ENCODE peak calls at places on chromosomes 11 and 22, in nine cellular contexts. X is AG10803, Y is IMR-90, J is choroid plexus epithelial cell, A is heart left ventricle, D is AG04450, C is adrenal gland, O is RWPE2, R is GM23338. F is an unnamed sample.

GRCh38 chr11:36510567-36511020 is 522 bp upstream of the TRAF6 start:
- DNase-seq in X (peak), Y (peak), J (peak), A (peak), D (no peak), C (no peak), O (no peak), R (peak), F (no peak)

GRCh38 chr22:37345863-37346514 is 63.7 kb downstream of the CYTH4 start:
- DNase-seq in X (peak), Y (peak), J (peak), A (peak), D (peak), C (no peak), O (no peak), R (no peak), F (no peak)

GRCh38 chr11:77346906-77347603 is 45.6 kb upstream of the GDPD4 start:
- DNase-seq in X (peak), Y (peak), J (peak), A (no peak), D (peak), C (no peak), O (no peak), R (no peak), F (no peak)

GRCh38 chr11:1827095-1827797 is 7.5 kb upstream of the SYT8 start:
- DNase-seq in X (peak), Y (peak), J (peak), A (peak), D (no peak), C (peak), O (peak), R (no peak), F (no peak)

GRCh38 chr22:19406846-19407245 is 24.7 kb downstream of the HIRA start:
- DNase-seq in X (no peak), Y (no peak), J (no peak), A (no peak), D (no peak), C (no peak), O (no peak), R (no peak), F (no peak)

GRCh38 chr11:114233755-114234154 is 62.4 kb upstream of the NNMT start:
- DNase-seq in X (no peak), Y (peak), J (peak), A (no peak), D (no peak), C (no peak), O (no peak), R (no peak), F (no peak)

GRCh38 chr11:48075637-48076036 is 95.3 kb downstream of the PTPRJ start:
- DNase-seq in X (no peak), Y (no peak), J (no peak), A (no peak), D (no peak), C (no peak), O (no peak), R (no peak), F (no peak)

GRCh38 chr11:97865424-97866012 is 1155.2 kb upstream of the CNTN5 start:
- DNase-seq in X (no peak), Y (no peak), J (no peak), A (no peak), D (no peak), C (no peak), O (no peak), R (no peak), F (no peak)

GRCh38 chr11:8809605-8810272 is 101.2 kb upstream of the AKIP1 start:
- DNase-seq in X (peak), Y (no peak), J (no peak), A (no peak), D (no peak), C (no peak), O (no peak), R (no peak), F (no peak)

GRCh38 chr11:15197696-15198095 is 83.0 kb downstream of the INSC start:
- DNase-seq in X (peak), Y (peak), J (no peak), A (no peak), D (no peak), C (no peak), O (no peak), R (no peak), F (no peak)

GRCh38 chr11:80598905-80599304 is 1158.1 kb upstream of the TENM4 start:
- DNase-seq in X (no peak), Y (no peak), J (no peak), A (no peak), D (no peak), C (no peak), O (no peak), R (no peak), F (no peak)

GRCh38 chr22:50704510-50705218 is 32.0 kb downstream of the SHANK3 start:
- DNase-seq in X (no peak), Y (no peak), J (no peak), A (no peak), D (no peak), C (no peak), O (peak), R (no peak), F (no peak)

GRCh38 chr11:5226732-5227327 is at the start of gene HBB:
- DNase-seq in X (no peak), Y (no peak), J (no peak), A (no peak), D (no peak), C (no peak), O (no peak), R (no peak), F (no peak)

GRCh38 chr11:34358258-34358665 is 452 bp upstream of the ABTB2 start:
- DNase-seq in X (peak), Y (peak), J (peak), A (peak), D (no peak), C (peak), O (peak), R (peak), F (no peak)

GRCh38 chr22:48138855-48139254 is 1376.4 kb downstream of the TBC1D22A start:
- DNase-seq in X (no peak), Y (no peak), J (no peak), A (no peak), D (no peak), C (no peak), O (no peak), R (no peak), F (peak)

GRCh38 chr11:113664981-113665710 is 41.0 kb downstream of the TMPRSS5 start:
- DNase-seq in X (no peak), Y (no peak), J (no peak), A (no peak), D (no peak), C (no peak), O (no peak), R (no peak), F (no peak)

GRCh38 chr11:41189711-41190477 is 269.6 kb downstream of the LRRC4C start:
- DNase-seq in X (no peak), Y (no peak), J (no peak), A (no peak), D (no peak), C (no peak), O (no peak), R (no peak), F (no peak)

GRCh38 chr22:33829549-33830280 is 90.6 kb downstream of the LARGE1 start:
- DNase-seq in X (no peak), Y (no peak), J (no peak), A (no peak), D (no peak), C (no peak), O (no peak), R (peak), F (no peak)

GRCh38 chr11:9941991-9942390 is 278.1 kb downstream of the SWAP70 start:
- DNase-seq in X (no peak), Y (no peak), J (no peak), A (no peak), D (no peak), C (no peak), O (no peak), R (no peak), F (no peak)

GRCh38 chr11:121613724-121614123 is 161.0 kb upstream of the SORL1-AS1 start:
- DNase-seq in X (peak), Y (peak), J (no peak), A (no peak), D (peak), C (no peak), O (no peak), R (no peak), F (no peak)

GRCh38 chr11:44559207-44559943 is 6.1 kb upstream of the CD82 start:
- DNase-seq in X (no peak), Y (no peak), J (no peak), A (no peak), D (no peak), C (no peak), O (peak), R (peak), F (peak)

GRCh38 chr22:27752771-27753170 is 48.8 kb downstream of the MN1 start:
- DNase-seq in X (peak), Y (no peak), J (no peak), A (peak), D (no peak), C (no peak), O (peak), R (no peak), F (no peak)

GRCh38 chr11:1049911-1050580 is 13.5 kb upstream of the MUC6 start:
- DNase-seq in X (no peak), Y (no peak), J (no peak), A (no peak), D (no peak), C (no peak), O (peak), R (no peak), F (no peak)

GRCh38 chr22:37196539-37197450 is 8.7 kb upstream of the C1QTNF6 start:
- DNase-seq in X (peak), Y (peak), J (peak), A (peak), D (peak), C (peak), O (peak), R (no peak), F (no peak)

GRCh38 chr11:75472081-75472732 is 39.2 kb upstream of the KLHL35 start:
- DNase-seq in X (no peak), Y (no peak), J (no peak), A (no peak), D (no peak), C (no peak), O (no peak), R (no peak), F (no peak)

GRCh38 chr11:122215244-122215992 is 99.4 kb upstream of the BLID start:
- DNase-seq in X (peak), Y (peak), J (peak), A (peak), D (peak), C (peak), O (no peak), R (peak), F (peak)

GRCh38 chr22:39936523-39937145 is 23.6 kb upstream of the TMA7B start:
- DNase-seq in X (no peak), Y (no peak), J (no peak), A (no peak), D (no peak), C (no peak), O (no peak), R (no peak), F (no peak)
- H3K4me3 ChIP-seq in X (no peak), Y (no peak), J (no peak), A (no peak), D (no peak), C (no peak), O (no peak), R (no peak), F (no peak)

DNA sequence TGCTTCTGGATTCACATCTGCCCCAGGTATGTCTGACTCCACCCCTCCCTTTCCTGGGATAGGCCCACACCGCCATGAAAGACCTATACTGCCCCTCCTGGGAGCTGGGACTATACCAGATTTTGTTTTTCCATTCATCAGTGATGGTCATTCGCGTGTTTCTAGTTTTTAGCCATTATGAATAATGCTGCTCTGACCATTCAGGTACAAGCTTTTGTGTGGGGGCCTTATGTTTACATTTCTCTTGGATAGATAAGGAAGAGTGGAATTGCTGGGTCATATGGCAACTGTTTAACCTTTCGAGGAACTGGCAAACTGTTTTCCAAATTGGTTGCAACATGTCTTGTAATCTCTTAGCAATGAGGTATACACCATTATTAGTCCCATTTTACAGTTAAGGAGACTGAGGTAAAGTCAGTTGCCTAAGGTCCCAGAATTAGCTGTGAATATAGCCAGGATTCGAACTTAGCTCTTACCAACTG is 1.2 kb upstream of the TBC1D10A start:
- DNase-seq in X (no peak), Y (no peak), J (no peak), A (no peak), D (no peak), C (no peak), O (no peak), R (peak), F (no peak)
- TF ChIP-seq CTCF in X (no peak), Y (peak), J (peak), A (no peak), D (no peak), C (no peak), O (peak), R (peak), F (no peak)

DNA sequence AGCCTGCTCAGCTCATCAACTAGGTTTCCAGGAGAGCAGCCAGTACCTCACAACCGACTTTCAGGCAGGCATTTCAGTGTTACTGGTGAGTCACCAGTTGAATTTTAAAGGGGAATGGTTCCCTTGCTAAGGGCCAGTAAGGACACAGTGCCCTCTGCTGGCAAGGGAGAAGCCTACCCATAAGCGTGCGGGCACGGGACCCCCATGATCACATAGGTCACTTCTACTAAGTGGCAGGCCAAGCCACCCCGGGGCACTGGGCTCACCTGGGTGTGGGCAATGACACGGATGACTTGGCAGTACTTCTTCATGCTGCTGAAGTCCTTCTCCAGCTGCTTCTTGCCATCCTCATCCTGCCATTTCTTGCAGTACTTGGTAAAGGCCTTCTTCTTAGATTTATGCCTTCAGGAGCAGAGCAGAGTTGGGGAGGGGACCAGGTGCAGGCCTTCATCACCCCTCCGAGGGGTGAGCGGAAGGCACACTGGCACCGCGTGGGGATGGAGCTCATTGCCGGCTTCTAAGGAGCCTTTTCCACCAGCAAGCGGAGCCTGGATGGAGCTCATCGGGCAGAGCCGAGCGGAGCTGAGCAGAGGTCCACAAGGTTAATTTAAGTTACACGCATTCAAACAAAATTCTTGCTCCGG is 2.9 kb downstream of the RPL3 start:
- DNase-seq in X (peak), Y (peak), J (peak), A (peak), D (peak), C (peak), O (peak), R (peak), F (peak)
- H3K4me3 ChIP-seq in X (peak), Y (peak), J (peak), A (no peak), D (peak), C (no peak), O (peak), R (peak), F (peak)

GRCh38 chr11:128886401-128887119 is 4.6 kb upstream of the KCNJ5 start:
- DNase-seq in X (no peak), Y (no peak), J (peak), A (no peak), D (no peak), C (no peak), O (no peak), R (peak), F (no peak)
- TF ChIP-seq CTCF in X (no peak), Y (peak), J (peak), A (no peak), D (peak), C (peak), O (peak), R (peak), F (no peak)

DNA sequence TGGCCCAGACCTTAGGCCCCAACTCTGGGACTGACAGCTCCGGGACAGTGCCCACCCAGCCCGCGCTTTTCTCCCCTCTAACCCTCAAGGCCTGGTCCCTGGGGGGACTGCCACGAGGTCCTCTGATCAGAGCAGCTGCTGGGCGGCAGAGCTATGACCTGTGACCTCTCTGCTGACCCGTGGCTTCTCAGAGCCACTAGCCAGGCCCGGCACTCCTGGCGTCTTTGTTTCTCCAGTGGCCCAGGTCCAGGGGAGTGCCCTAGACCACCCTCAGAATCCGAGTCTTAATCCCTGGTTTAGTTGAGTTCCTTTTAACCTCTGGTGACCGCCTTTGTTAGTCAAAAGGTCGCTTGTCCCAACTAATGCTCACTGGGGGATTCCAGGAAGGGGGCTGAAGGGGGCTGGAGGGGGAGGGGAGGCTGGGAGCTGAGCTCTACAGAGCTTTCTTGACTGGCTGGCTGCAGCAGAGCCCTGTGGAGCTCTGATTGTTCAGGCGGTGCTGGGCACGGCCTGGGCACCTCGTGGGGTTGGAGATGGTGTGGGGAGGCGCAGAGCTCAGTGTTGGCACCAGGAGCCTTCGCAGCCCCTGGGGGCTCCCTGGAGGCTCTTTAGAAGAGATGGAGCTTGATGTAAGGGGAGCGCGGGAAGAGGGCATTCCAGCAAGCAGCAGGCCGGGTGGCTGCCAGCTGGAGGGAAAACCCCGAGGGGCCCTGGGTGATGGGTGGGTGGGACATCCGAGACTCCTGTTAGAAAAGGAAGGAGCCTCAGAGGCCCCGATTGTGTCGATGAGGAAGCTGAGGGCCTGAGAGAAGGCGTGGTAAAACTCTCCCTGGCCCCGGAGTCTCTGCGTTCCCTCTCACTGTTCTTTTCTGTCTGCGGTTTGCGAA is 1.4 kb downstream of the FBLN1 start:
- DNase-seq in X (peak), Y (peak), J (peak), A (no peak), D (no peak), C (no peak), O (no peak), R (peak), F (no peak)
- H3K4me3 ChIP-seq in X (peak), Y (peak), J (peak), A (peak), D (peak), C (no peak), O (peak), R (peak), F (no peak)

F was measured in GM12865.